ENCODE peak calls at places on chromosome 3, in four cellular contexts. E is neural progenitor cell, A is endothelial cell of umbilical vein, B is HepG2. U is an unnamed sample.

GRCh38 chr3:45986303-45986982 is 9.2 kb downstream of the FYCO1 start:
- DNase-seq in A (peak; percentile 76), E (no peak), B (peak; percentile 91), U (no peak)

GRCh38 chr3:129485681-129486056 is 42.8 kb upstream of the RHO start:
- DNase-seq in A (peak; percentile 25), B (no peak), E (no peak), U (no peak)

GRCh38 chr3:195558602-195559001 is 15.5 kb upstream of the PPP1R2 start:
- DNase-seq in A (peak; percentile 30), B (peak; percentile 49), E (peak; percentile 58), U (peak; percentile 78)

GRCh38 chr3:41175365-41175764 is 23.9 kb upstream of the CTNNB1 start:
- DNase-seq in B (no peak), E (peak; percentile 33), A (no peak), U (no peak)

GRCh38 chr3:143301031-143301430 is 181.5 kb downstream of the CHST2 start:
- DNase-seq in B (no peak), A (no peak), E (no peak), U (no peak)

GRCh38 chr3:142888099-142888483 is 792 bp downstream of the PCOLCE2 start:
- DNase-seq in A (peak; percentile 3), E (no peak), B (no peak), U (no peak)

GRCh38 chr3:8156138-8156537 is 345.5 kb upstream of the LMCD1 start:
- DNase-seq in A (no peak), B (no peak), E (no peak), U (no peak)

GRCh38 chr3:127105587-127105986 is 87.3 kb upstream of the PRR23E start:
- DNase-seq in E (no peak), A (no peak), B (no peak), U (no peak)

GRCh38 chr3:177812492-177812891 is 615.2 kb upstream of the TBL1XR1 start:
- DNase-seq in B (no peak), E (no peak), A (no peak), U (no peak)

GRCh38 chr3:4107430-4107829 is 195.7 kb upstream of the SETMAR start:
- DNase-seq in E (no peak), A (no peak), B (no peak), U (no peak)

GRCh38 chr3:100400424-100400781 is 486 bp downstream of the TOMM70 start:
- DNase-seq in A (peak; percentile 57), B (peak; percentile 16), E (no peak), U (peak; percentile 30)

GRCh38 chr3:153291052-153291689 is 129.1 kb downstream of the RAP2B start:
- DNase-seq in B (peak; percentile 12), A (peak; percentile 27), E (peak; percentile 12), U (peak; percentile 70)

GRCh38 chr3:154656496-154656895 is 226.5 kb upstream of the GPR149 start:
- DNase-seq in E (no peak), B (no peak), A (no peak), U (no peak)

GRCh38 chr3:101677436-101678286 is 729 bp upstream of the ZBTB11 start:
- DNase-seq in B (no peak), E (peak; percentile 43), A (no peak), U (no peak)

GRCh38 chr3:55718475-55718874 is 231.4 kb upstream of the WNT5A start:
- DNase-seq in E (no peak), B (no peak), A (no peak), U (no peak)

GRCh38 chr3:102229062-102229655 is 205.7 kb upstream of the ZPLD1 start:
- DNase-seq in E (peak; percentile 80), B (peak; percentile 51), A (peak; percentile 83), U (peak; percentile 75)

GRCh38 chr3:116291141-116291540 is 154.1 kb downstream of the LSAMP start:
- DNase-seq in B (no peak), A (no peak), E (no peak), U (no peak)

DNA sequence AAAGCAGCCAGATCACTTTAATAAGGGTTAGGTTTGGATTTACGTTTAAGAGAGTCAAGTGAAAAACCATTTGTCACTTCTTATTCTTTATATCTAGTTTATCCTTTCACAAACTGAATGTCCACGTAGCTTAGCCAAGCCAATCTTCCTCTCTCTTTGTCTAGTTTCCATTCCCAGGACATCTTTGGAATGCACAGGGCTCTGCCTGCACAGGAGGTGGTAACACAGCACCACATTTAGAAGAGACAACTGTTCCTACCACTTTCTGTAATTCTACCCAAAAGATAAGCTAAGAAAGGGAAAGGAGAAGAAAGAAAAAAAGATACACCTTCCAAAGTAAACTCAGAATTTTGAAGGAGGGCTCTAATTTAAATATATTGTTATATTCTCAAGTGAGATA is 67.9 kb downstream of the IGSF11 start:
- DNase-seq in E (peak; percentile 54), A (no peak), B (no peak), U (no peak)
- TF ChIP-seq EZH2 in E (no peak), A (no peak), B (no peak), U (no peak)

DNA sequence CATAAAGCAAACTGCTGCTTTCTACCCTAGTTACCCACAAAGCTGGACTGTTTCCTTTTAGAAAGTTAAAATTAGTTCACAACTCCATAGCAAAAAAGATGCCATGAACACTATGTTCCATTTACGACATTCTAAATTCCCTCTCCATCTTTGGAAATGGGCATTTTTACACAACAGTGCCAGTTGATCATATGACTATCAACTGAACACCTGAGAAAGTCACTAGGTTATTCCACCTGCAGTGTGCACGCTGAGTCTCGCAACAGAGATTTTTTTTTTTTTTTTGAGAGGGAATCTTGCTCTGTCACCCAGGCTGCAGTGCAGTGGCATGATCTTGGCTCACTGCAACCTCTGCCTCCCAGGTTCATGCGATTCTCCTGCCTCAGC is 120.3 kb downstream of the SNRK start:
- DNase-seq in E (no peak), A (no peak), B (no peak), U (no peak)
- H3K9ac ChIP-seq in E (no peak overlapping the region), A (no peak overlapping the region), B (no peak overlapping the region), U (no peak overlapping the region)

GRCh38 chr3:185320949-185321348 is 42.0 kb upstream of the MAP3K13 start:
- DNase-seq in B (no peak), A (no peak), E (no peak), U (no peak)

GRCh38 chr3:185316740-185317407 is 46.1 kb upstream of the MAP3K13 start:
- DNase-seq in A (peak; percentile 70), B (peak; percentile 43), E (no peak), U (peak; percentile 26)

GRCh38 chr3:185319801-185320200 is 43.1 kb upstream of the MAP3K13 start:
- DNase-seq in A (no peak), B (no peak), E (no peak), U (no peak)

GRCh38 chr3:185318136-185318535 is 44.8 kb upstream of the MAP3K13 start:
- DNase-seq in E (no peak), B (peak; percentile 55), A (peak; percentile 19), U (no peak)

GRCh38 chr3:185317674-185318073 is 45.3 kb upstream of the MAP3K13 start:
- DNase-seq in E (no peak), A (no peak), B (peak; percentile 66), U (peak; percentile 42)
- H3K27ac ChIP-seq in E (no peak overlapping the region), A (no peak overlapping the region), B (peak overlapping the region; percentile 34), U (peak overlapping the region; percentile 44)

GRCh38 chr3:50204804-50205718 is at the start of gene SLC38A3:
- DNase-seq in A (peak; percentile 31), B (no peak), E (peak; percentile 91), U (no peak)
- TF ChIP-seq EZH2 in A (peak; percentile 75), B (no peak), E (peak; percentile 71), U (no peak)

GRCh38 chr3:111729087-111729846 is 129.8 kb upstream of the PHLDB2 start:
- DNase-seq in E (no peak), A (peak; percentile 56), B (no peak), U (no peak)
- H3K9ac ChIP-seq in E (no peak overlapping the region), A (no peak overlapping the region), B (no peak overlapping the region), U (no peak overlapping the region)

DNA sequence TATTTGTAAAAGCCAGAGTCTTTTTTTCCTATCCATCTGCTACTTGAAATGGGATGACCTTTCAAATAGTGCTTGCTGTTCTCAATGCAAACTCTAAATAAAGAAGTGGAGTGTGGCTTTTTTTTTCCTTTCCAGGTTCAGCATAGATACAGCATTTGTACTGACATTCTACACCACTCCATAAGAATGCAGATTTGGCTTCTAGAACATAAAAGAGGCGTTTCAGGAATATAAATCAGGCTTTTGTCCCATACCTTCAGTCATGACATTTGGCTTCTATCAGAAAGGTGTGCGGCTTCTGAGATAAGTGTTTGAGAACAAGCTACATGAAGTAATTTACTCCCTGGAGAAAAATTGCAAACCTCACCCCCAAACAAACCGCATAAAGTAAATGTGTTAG is 553.1 kb downstream of the FHIT start:
- DNase-seq in E (no peak), A (no peak), B (no peak), U (no peak)
- H3K27ac ChIP-seq in E (no peak overlapping the region), A (no peak overlapping the region), B (no peak overlapping the region), U (no peak overlapping the region)

GRCh38 chr3:39809995-39810595 is 686 bp downstream of the MYRIP start:
- DNase-seq in E (peak; percentile 37), A (peak; percentile 43), B (no peak), U (peak; percentile 12)
- TF ChIP-seq EZH2 in E (peak; percentile 93), A (no peak), B (no peak), U (no peak)